ENCODE peak calls at places on chromosome 10, in eight cellular contexts. O is IMR-90, H is GM23338, Q is endothelial cell of umbilical vein, D is HCT116, E is PC-9, S is hepatocyte, A is fibroblast of lung. G is an unnamed sample. For H3K27me3 and H4K20me1, the result is how much of the 10 kb centered on the place peaks cover.

GRCh38 chr10:23351914-23352313 is 7.3 kb upstream of the C10orf67 start:
- DNase-seq in O (peak), H (no peak), Q (no peak), D (no peak), E (peak), S (no peak), A (peak), G (no peak)

GRCh38 chr10:129846991-129847391 is 117.1 kb downstream of the EBF3 start:
- DNase-seq in O (no peak), H (no peak), Q (no peak), D (no peak), E (no peak), S (no peak), A (no peak), G (no peak)

GRCh38 chr10:63164045-63164722 is 31.1 kb downstream of the NRBF2 start:
- DNase-seq in O (peak), H (no peak), Q (no peak), D (no peak), E (no peak), S (no peak), A (peak), G (no peak)

GRCh38 chr10:60718891-60719290 is 59.4 kb upstream of the CDK1 start:
- DNase-seq in O (no peak), H (no peak), Q (no peak), D (no peak), E (no peak), S (no peak), A (peak), G (no peak)

GRCh38 chr10:17022898-17023297 is 106.7 kb downstream of the CUBN start:
- DNase-seq in O (no peak), H (peak), Q (no peak), D (no peak), E (no peak), S (no peak), A (no peak), G (no peak)

GRCh38 chr10:380313-380955 is 245.2 kb downstream of the ZMYND11 start:
- DNase-seq in O (peak), H (no peak), Q (no peak), D (no peak), E (no peak), S (no peak), A (peak), G (peak)

GRCh38 chr10:18699849-18700554 is 40.8 kb downstream of the ARL5B start:
- DNase-seq in O (peak), H (no peak), Q (no peak), D (no peak), E (no peak), S (no peak), A (peak), G (no peak)

GRCh38 chr10:6171891-6172354 is 30.8 kb upstream of the PFKFB3 start:
- DNase-seq in O (peak), H (no peak), Q (peak), D (no peak), E (no peak), S (no peak), A (peak), G (peak)

GRCh38 chr10:28913850-28914249 is 236.5 kb downstream of the BAMBI start:
- DNase-seq in O (no peak), H (no peak), Q (no peak), D (no peak), E (no peak), S (peak), A (no peak), G (no peak)

GRCh38 chr10:72742797-72743196 is 50.9 kb downstream of the MCU start:
- DNase-seq in O (no peak), H (no peak), Q (no peak), D (no peak), E (no peak), S (no peak), A (no peak), G (no peak)

GRCh38 chr10:119306964-119307363 is 99.6 kb downstream of the GRK5 start:
- DNase-seq in O (peak), H (no peak), Q (peak), D (no peak), E (no peak), S (no peak), A (no peak), G (peak)

GRCh38 chr10:96683065-96683464 is 37.2 kb downstream of the PIK3AP1 start:
- DNase-seq in O (peak), H (no peak), Q (no peak), D (no peak), E (no peak), S (no peak), A (peak), G (no peak)

GRCh38 chr10:6321880-6322279 is 119.1 kb downstream of the PFKFB3 start:
- DNase-seq in O (peak), H (no peak), Q (no peak), D (peak), E (no peak), S (no peak), A (peak), G (peak)

DNA sequence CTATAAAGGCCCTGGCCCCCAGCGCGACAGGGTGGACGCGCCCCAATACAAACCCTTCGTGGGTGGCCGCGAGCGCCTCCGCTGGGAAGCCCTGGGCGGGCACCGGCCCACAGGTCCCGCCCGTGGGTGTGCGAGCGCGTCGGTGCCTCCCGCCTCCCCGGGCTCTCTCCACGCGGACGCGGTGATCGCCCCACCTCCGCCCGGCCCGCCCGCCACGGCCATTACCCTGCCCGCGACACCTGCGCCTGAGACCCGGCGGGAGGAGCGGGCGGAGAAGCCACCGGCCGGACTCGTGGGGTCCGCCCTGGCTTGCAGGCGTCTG is 81.2 kb downstream of the PAX2 start:
- DNase-seq in O (no peak), H (no peak), Q (no peak), D (no peak), E (no peak), S (no peak), A (no peak), G (no peak)
- H3K27me3 ChIP-seq in O (half or more), H (half or more), Q (half or more), D (under half), E (under half), S (half or more), A (half or more), G (half or more)

DNA sequence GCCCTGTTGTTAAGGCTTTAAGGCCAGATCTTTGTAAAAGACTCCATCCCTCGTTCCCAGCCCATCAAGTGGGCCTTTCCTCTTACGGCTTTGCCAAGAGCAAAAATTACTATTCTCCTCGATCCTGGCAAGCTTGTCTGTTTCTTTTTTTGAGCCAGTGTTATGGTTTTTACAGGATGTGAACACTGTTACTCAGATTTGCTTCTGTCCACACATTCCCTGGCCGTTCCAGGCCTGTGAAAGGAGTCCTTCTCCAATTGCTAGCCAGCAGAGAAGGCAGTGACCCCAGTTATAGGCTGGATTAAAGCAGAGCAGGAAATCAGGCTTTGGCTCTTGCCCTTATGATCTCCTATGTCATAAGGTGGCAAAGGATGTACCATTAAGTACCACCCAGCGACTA is 47.0 kb upstream of the EPC1 start:
- DNase-seq in O (no peak), H (no peak), Q (no peak), D (no peak), E (no peak), S (no peak), A (no peak), G (no peak)
- H2AFZ ChIP-seq in O (no peak), H (no peak), Q (no peak), D (no peak), E (no peak), S (no peak), A (peak), G (peak)

GRCh38 chr10:103853428-103854264 is 1.7 kb downstream of the SH3PXD2A start:
- DNase-seq in O (no peak), H (no peak), Q (no peak), D (no peak), E (no peak), S (no peak), A (no peak), G (no peak)

GRCh38 chr10:103854265-103854686 is 1.1 kb downstream of the SH3PXD2A start:
- DNase-seq in O (no peak), H (peak), Q (no peak), D (no peak), E (no peak), S (peak), A (peak), G (no peak)

GRCh38 chr10:103851261-103851660 is 4.1 kb downstream of the SH3PXD2A start:
- DNase-seq in O (no peak), H (no peak), Q (no peak), D (no peak), E (no peak), S (no peak), A (no peak), G (no peak)

GRCh38 chr10:103852189-103852711 is 3.1 kb downstream of the SH3PXD2A start:
- DNase-seq in O (peak), H (no peak), Q (no peak), D (no peak), E (no peak), S (peak), A (peak), G (peak)

DNA sequence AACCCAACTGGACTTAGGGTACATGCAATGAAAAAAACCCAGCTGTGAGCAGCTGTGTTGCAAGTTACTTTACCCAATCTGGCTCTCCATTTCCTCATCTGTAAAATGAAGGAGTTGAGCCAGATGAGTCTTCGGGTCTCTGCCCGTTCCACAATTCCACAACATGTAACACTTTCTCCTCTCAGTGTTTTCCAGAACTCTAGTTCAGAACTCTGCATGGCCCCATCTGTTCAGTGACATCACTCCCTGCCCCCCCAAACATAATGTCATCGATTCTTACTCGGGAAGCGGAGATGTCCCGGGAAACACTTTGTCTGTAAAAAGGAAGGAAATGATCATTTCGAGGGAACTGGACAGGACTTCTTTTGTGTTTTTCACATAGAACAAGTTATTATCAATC is 2.5 kb downstream of the SH3PXD2A start:
- DNase-seq in O (peak), H (no peak), Q (no peak), D (no peak), E (no peak), S (no peak), A (peak), G (no peak)
- H4K20me1 ChIP-seq in O (under half), H (under half), Q (under half), D (under half), E (under half), S (under half), A (under half), G (under half)

GRCh38 chr10:132107211-132107946 is 41.6 kb downstream of the JAKMIP3 start:
- DNase-seq in O (no peak), H (no peak), Q (no peak), D (no peak), E (no peak), S (no peak), A (no peak), G (peak)
- H3K27me3 ChIP-seq in O (under half), H (under half), Q (under half), D (under half), E (under half), S (under half), A (under half), G (under half)

DNA sequence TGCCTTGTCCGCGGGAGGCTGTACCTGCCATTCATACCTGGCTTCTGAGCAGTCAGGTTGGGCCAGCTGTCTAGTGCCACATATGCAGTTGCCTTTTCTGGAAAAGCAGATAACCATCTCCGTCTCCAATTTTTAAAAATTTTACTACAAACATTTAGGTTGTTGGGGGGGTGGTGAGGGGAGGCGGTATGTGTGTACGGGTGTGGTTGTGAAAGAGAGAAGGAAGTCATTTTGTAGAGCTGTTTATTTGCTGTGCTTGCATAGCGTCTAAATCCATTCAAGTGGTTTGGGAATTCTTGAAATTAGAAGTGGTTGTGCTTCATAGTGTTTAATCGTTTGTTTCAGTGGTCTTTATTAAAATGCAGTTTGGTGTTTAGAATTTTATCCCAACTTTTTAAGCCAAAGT is 1.5 kb downstream of the TBC1D12 start:
- DNase-seq in O (no peak), H (no peak), Q (no peak), D (no peak), E (no peak), S (no peak), A (peak), G (no peak)
- H2AFZ ChIP-seq in O (peak), H (peak), Q (peak), D (no peak), E (peak), S (peak), A (peak), G (peak)

GRCh38 chr10:125007436-125007835 is 65.5 kb downstream of the ZRANB1 start:
- DNase-seq in O (no peak), H (no peak), Q (no peak), D (no peak), E (no peak), S (no peak), A (no peak), G (peak)
- H4K20me1 ChIP-seq in O (half or more), H (half or more), Q (under half), D (under half), E (under half), S (under half), A (under half), G (under half)

DNA sequence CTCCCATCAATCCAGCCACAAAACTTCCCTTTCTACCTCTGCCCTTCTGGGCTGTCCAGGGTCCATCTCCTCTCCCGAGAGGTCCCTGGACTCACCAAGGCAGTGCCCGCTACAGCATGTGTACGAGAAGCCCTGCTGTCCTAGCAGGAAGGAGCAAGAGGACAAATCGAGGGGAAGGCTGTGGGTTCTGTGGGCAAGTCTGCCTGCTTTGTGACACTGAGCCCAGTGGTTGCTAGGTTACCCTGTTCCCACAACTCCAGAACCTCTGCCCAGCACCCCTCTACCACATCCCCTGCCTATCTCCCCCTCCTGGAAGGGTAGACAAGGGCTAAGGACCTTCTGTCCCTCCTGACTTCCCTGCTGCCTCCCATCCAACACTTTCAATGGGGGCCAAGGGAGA is at the start of gene TBATA:
- DNase-seq in O (no peak), H (no peak), Q (no peak), D (no peak), E (no peak), S (no peak), A (no peak), G (no peak)
- H3K27me3 ChIP-seq in O (under half), H (under half), Q (under half), D (under half), E (under half), S (under half), A (under half), G (under half)

G was measured in osteoblast.